ENCODE peak calls at places on chromosomes 6 and 20, in nine cellular contexts. One of them, this sample, is unnamed.

GRCh38 chr20:46330072-46330763 is 21.9 kb upstream of the CDH22 start:
- DNase-seq in CD8-positive, alpha-beta T cell: no peak
- DNase-seq in AML-193: no peak
- DNase-seq in body of pancreas: peak
- DNase-seq in GM04504: no peak
- DNase-seq in RCC 7860: no peak
- DNase-seq in aorta: no peak
- DNase-seq in naive thymus-derived CD8-positive, alpha-beta T cell: no peak
- DNase-seq in skeletal muscle cell: no peak
- DNase-seq in this sample: no peak

GRCh38 chr6:40308533-40309306 is 278.4 kb downstream of the LRFN2 start:
- DNase-seq in naive thymus-derived CD8-positive, alpha-beta T cell: peak
- DNase-seq in GM04504: peak
- DNase-seq in RCC 7860: no peak
- DNase-seq in body of pancreas: peak
- DNase-seq in AML-193: peak
- DNase-seq in CD8-positive, alpha-beta T cell: peak
- DNase-seq in aorta: peak
- DNase-seq in skeletal muscle cell: no peak
- DNase-seq in this sample: peak

GRCh38 chr6:54130179-54130578 is 18.9 kb downstream of the MLIP start:
- DNase-seq in naive thymus-derived CD8-positive, alpha-beta T cell: no peak
- DNase-seq in RCC 7860: no peak
- DNase-seq in GM04504: no peak
- DNase-seq in skeletal muscle cell: no peak
- DNase-seq in aorta: no peak
- DNase-seq in AML-193: no peak
- DNase-seq in body of pancreas: no peak
- DNase-seq in CD8-positive, alpha-beta T cell: no peak
- DNase-seq in this sample: no peak

GRCh38 chr6:89566930-89567634 is 71.5 kb downstream of the LYRM2 start:
- DNase-seq in skeletal muscle cell: no peak
- DNase-seq in naive thymus-derived CD8-positive, alpha-beta T cell: no peak
- DNase-seq in body of pancreas: no peak
- DNase-seq in AML-193: no peak
- DNase-seq in aorta: no peak
- DNase-seq in CD8-positive, alpha-beta T cell: no peak
- DNase-seq in GM04504: no peak
- DNase-seq in RCC 7860: no peak
- DNase-seq in this sample: no peak

GRCh38 chr6:111894272-111894671 is 21.0 kb upstream of the FYN start:
- DNase-seq in body of pancreas: no peak
- DNase-seq in RCC 7860: no peak
- DNase-seq in CD8-positive, alpha-beta T cell: no peak
- DNase-seq in skeletal muscle cell: no peak
- DNase-seq in AML-193: no peak
- DNase-seq in aorta: no peak
- DNase-seq in naive thymus-derived CD8-positive, alpha-beta T cell: no peak
- DNase-seq in GM04504: no peak
- DNase-seq in this sample: no peak

GRCh38 chr6:32114853-32115252 is 5.7 kb upstream of the TNXB start:
- DNase-seq in body of pancreas: no peak
- DNase-seq in naive thymus-derived CD8-positive, alpha-beta T cell: no peak
- DNase-seq in skeletal muscle cell: no peak
- DNase-seq in AML-193: no peak
- DNase-seq in GM04504: peak
- DNase-seq in aorta: no peak
- DNase-seq in RCC 7860: no peak
- DNase-seq in CD8-positive, alpha-beta T cell: no peak
- DNase-seq in this sample: no peak

GRCh38 chr6:40325041-40325440 is 262.1 kb downstream of the LRFN2 start:
- DNase-seq in RCC 7860: no peak
- DNase-seq in skeletal muscle cell: no peak
- DNase-seq in naive thymus-derived CD8-positive, alpha-beta T cell: no peak
- DNase-seq in GM04504: no peak
- DNase-seq in AML-193: no peak
- DNase-seq in body of pancreas: peak
- DNase-seq in CD8-positive, alpha-beta T cell: no peak
- DNase-seq in aorta: no peak
- DNase-seq in this sample: no peak

GRCh38 chr6:21263531-21264287 is 329.8 kb upstream of the SOX4 start:
- DNase-seq in GM04504: no peak
- DNase-seq in CD8-positive, alpha-beta T cell: no peak
- DNase-seq in body of pancreas: no peak
- DNase-seq in skeletal muscle cell: peak
- DNase-seq in RCC 7860: peak
- DNase-seq in aorta: no peak
- DNase-seq in AML-193: no peak
- DNase-seq in naive thymus-derived CD8-positive, alpha-beta T cell: no peak
- DNase-seq in this sample: no peak

GRCh38 chr20:38054647-38055046 is 21.1 kb downstream of the RPRD1B start:
- DNase-seq in aorta: no peak
- DNase-seq in CD8-positive, alpha-beta T cell: no peak
- DNase-seq in RCC 7860: no peak
- DNase-seq in skeletal muscle cell: no peak
- DNase-seq in AML-193: no peak
- DNase-seq in body of pancreas: no peak
- DNase-seq in naive thymus-derived CD8-positive, alpha-beta T cell: no peak
- DNase-seq in GM04504: no peak
- DNase-seq in this sample: no peak

GRCh38 chr6:111653961-111654360 is 48.3 kb upstream of the TRAF3IP2 start:
- DNase-seq in AML-193: no peak
- DNase-seq in GM04504: no peak
- DNase-seq in skeletal muscle cell: no peak
- DNase-seq in RCC 7860: no peak
- DNase-seq in CD8-positive, alpha-beta T cell: no peak
- DNase-seq in naive thymus-derived CD8-positive, alpha-beta T cell: no peak
- DNase-seq in aorta: no peak
- DNase-seq in body of pancreas: no peak
- DNase-seq in this sample: no peak

GRCh38 chr6:56848105-56848504 is 106.8 kb upstream of the BEND6 start:
- DNase-seq in body of pancreas: no peak
- DNase-seq in naive thymus-derived CD8-positive, alpha-beta T cell: no peak
- DNase-seq in CD8-positive, alpha-beta T cell: no peak
- DNase-seq in GM04504: no peak
- DNase-seq in skeletal muscle cell: no peak
- DNase-seq in aorta: no peak
- DNase-seq in AML-193: peak
- DNase-seq in RCC 7860: no peak
- DNase-seq in this sample: no peak

GRCh38 chr20:23195635-23196034 is 109.5 kb upstream of the CD93 start:
- DNase-seq in CD8-positive, alpha-beta T cell: no peak
- DNase-seq in RCC 7860: no peak
- DNase-seq in AML-193: peak
- DNase-seq in GM04504: no peak
- DNase-seq in body of pancreas: no peak
- DNase-seq in aorta: no peak
- DNase-seq in naive thymus-derived CD8-positive, alpha-beta T cell: no peak
- DNase-seq in skeletal muscle cell: no peak
- DNase-seq in this sample: no peak

GRCh38 chr20:23562721-23563342 is 5.5 kb downstream of the CST9L start:
- DNase-seq in skeletal muscle cell: no peak
- DNase-seq in GM04504: no peak
- DNase-seq in naive thymus-derived CD8-positive, alpha-beta T cell: no peak
- DNase-seq in RCC 7860: no peak
- DNase-seq in AML-193: no peak
- DNase-seq in body of pancreas: no peak
- DNase-seq in CD8-positive, alpha-beta T cell: no peak
- DNase-seq in aorta: no peak
- DNase-seq in this sample: no peak

GRCh38 chr6:170087946-170088348 is 202.9 kb downstream of the DLL1 start:
- DNase-seq in RCC 7860: no peak
- DNase-seq in body of pancreas: no peak
- DNase-seq in GM04504: no peak
- DNase-seq in AML-193: peak
- DNase-seq in skeletal muscle cell: no peak
- DNase-seq in naive thymus-derived CD8-positive, alpha-beta T cell: peak
- DNase-seq in CD8-positive, alpha-beta T cell: peak
- DNase-seq in aorta: peak
- DNase-seq in this sample: peak

GRCh38 chr6:85747654-85748053 is 105.0 kb upstream of the SYNCRIP start:
- DNase-seq in CD8-positive, alpha-beta T cell: no peak
- DNase-seq in RCC 7860: no peak
- DNase-seq in skeletal muscle cell: peak
- DNase-seq in naive thymus-derived CD8-positive, alpha-beta T cell: no peak
- DNase-seq in aorta: no peak
- DNase-seq in body of pancreas: no peak
- DNase-seq in AML-193: no peak
- DNase-seq in GM04504: no peak
- DNase-seq in this sample: no peak

GRCh38 chr6:149032599-149033405 is 284.7 kb upstream of the TAB2 start:
- DNase-seq in naive thymus-derived CD8-positive, alpha-beta T cell: no peak
- DNase-seq in GM04504: peak
- DNase-seq in AML-193: no peak
- DNase-seq in CD8-positive, alpha-beta T cell: no peak
- DNase-seq in body of pancreas: peak
- DNase-seq in RCC 7860: peak
- DNase-seq in aorta: no peak
- DNase-seq in skeletal muscle cell: peak
- DNase-seq in this sample: no peak

GRCh38 chr6:100078509-100078908 is 84.5 kb upstream of the MCHR2 start:
- DNase-seq in skeletal muscle cell: no peak
- DNase-seq in body of pancreas: peak
- DNase-seq in GM04504: no peak
- DNase-seq in RCC 7860: peak
- DNase-seq in AML-193: no peak
- DNase-seq in naive thymus-derived CD8-positive, alpha-beta T cell: no peak
- DNase-seq in CD8-positive, alpha-beta T cell: no peak
- DNase-seq in aorta: no peak
- DNase-seq in this sample: peak

GRCh38 chr6:151365233-151365632 is 26.1 kb downstream of the ZBTB2 start:
- DNase-seq in naive thymus-derived CD8-positive, alpha-beta T cell: no peak
- DNase-seq in aorta: no peak
- DNase-seq in skeletal muscle cell: no peak
- DNase-seq in body of pancreas: no peak
- DNase-seq in GM04504: no peak
- DNase-seq in AML-193: no peak
- DNase-seq in CD8-positive, alpha-beta T cell: no peak
- DNase-seq in RCC 7860: no peak
- DNase-seq in this sample: no peak

GRCh38 chr6:1858191-1858590 is 248.5 kb downstream of the FOXC1 start:
- DNase-seq in naive thymus-derived CD8-positive, alpha-beta T cell: no peak
- DNase-seq in RCC 7860: no peak
- DNase-seq in CD8-positive, alpha-beta T cell: no peak
- DNase-seq in skeletal muscle cell: peak
- DNase-seq in GM04504: no peak
- DNase-seq in AML-193: no peak
- DNase-seq in body of pancreas: no peak
- DNase-seq in aorta: no peak
- DNase-seq in this sample: no peak

GRCh38 chr6:127879685-127880084 is 21.2 kb downstream of the THEMIS start:
- DNase-seq in RCC 7860: no peak
- DNase-seq in GM04504: peak
- DNase-seq in CD8-positive, alpha-beta T cell: no peak
- DNase-seq in skeletal muscle cell: no peak
- DNase-seq in aorta: no peak
- DNase-seq in body of pancreas: no peak
- DNase-seq in AML-193: no peak
- DNase-seq in naive thymus-derived CD8-positive, alpha-beta T cell: no peak
- DNase-seq in this sample: no peak

GRCh38 chr6:134663800-134664535 is 285.9 kb downstream of the ALDH8A1 start:
- DNase-seq in RCC 7860: no peak
- DNase-seq in AML-193: no peak
- DNase-seq in CD8-positive, alpha-beta T cell: no peak
- DNase-seq in naive thymus-derived CD8-positive, alpha-beta T cell: no peak
- DNase-seq in aorta: no peak
- DNase-seq in body of pancreas: no peak
- DNase-seq in skeletal muscle cell: no peak
- DNase-seq in GM04504: no peak
- DNase-seq in this sample: no peak

GRCh38 chr6:116386581-116387299 is 16.0 kb downstream of the DSE start:
- DNase-seq in GM04504: no peak
- DNase-seq in body of pancreas: no peak
- DNase-seq in CD8-positive, alpha-beta T cell: no peak
- DNase-seq in naive thymus-derived CD8-positive, alpha-beta T cell: no peak
- DNase-seq in aorta: no peak
- DNase-seq in AML-193: peak
- DNase-seq in RCC 7860: peak
- DNase-seq in skeletal muscle cell: no peak
- DNase-seq in this sample: no peak

GRCh38 chr6:167827588-167828324 is 1.0 kb downstream of the AFDN start:
- DNase-seq in body of pancreas: peak
- DNase-seq in AML-193: no peak
- DNase-seq in RCC 7860: no peak
- DNase-seq in GM04504: no peak
- DNase-seq in skeletal muscle cell: no peak
- DNase-seq in naive thymus-derived CD8-positive, alpha-beta T cell: no peak
- DNase-seq in CD8-positive, alpha-beta T cell: no peak
- DNase-seq in aorta: peak
- DNase-seq in this sample: peak

GRCh38 chr20:47885909-47886453 is 100.7 kb upstream of the SULF2 start:
- DNase-seq in body of pancreas: no peak
- DNase-seq in GM04504: no peak
- DNase-seq in aorta: no peak
- DNase-seq in RCC 7860: no peak
- DNase-seq in CD8-positive, alpha-beta T cell: no peak
- DNase-seq in skeletal muscle cell: no peak
- DNase-seq in naive thymus-derived CD8-positive, alpha-beta T cell: no peak
- DNase-seq in AML-193: no peak
- DNase-seq in this sample: no peak

GRCh38 chr6:37624606-37625574 is 72.8 kb downstream of the MDGA1 start:
- DNase-seq in skeletal muscle cell: no peak
- DNase-seq in aorta: peak
- DNase-seq in naive thymus-derived CD8-positive, alpha-beta T cell: peak
- DNase-seq in CD8-positive, alpha-beta T cell: no peak
- DNase-seq in AML-193: no peak
- DNase-seq in GM04504: no peak
- DNase-seq in RCC 7860: no peak
- DNase-seq in body of pancreas: peak
- DNase-seq in this sample: peak

GRCh38 chr6:24454452-24454851 is 34.9 kb downstream of the GPLD1 start:
- DNase-seq in AML-193: no peak
- DNase-seq in CD8-positive, alpha-beta T cell: no peak
- DNase-seq in RCC 7860: no peak
- DNase-seq in GM04504: no peak
- DNase-seq in skeletal muscle cell: no peak
- DNase-seq in aorta: no peak
- DNase-seq in naive thymus-derived CD8-positive, alpha-beta T cell: no peak
- DNase-seq in body of pancreas: no peak
- DNase-seq in this sample: no peak

GRCh38 chr20:35742741-35743523 is 872 bp upstream of the RBM39 start:
- DNase-seq in CD8-positive, alpha-beta T cell: no peak
- DNase-seq in GM04504: no peak
- DNase-seq in AML-193: peak
- DNase-seq in naive thymus-derived CD8-positive, alpha-beta T cell: no peak
- DNase-seq in aorta: no peak
- DNase-seq in body of pancreas: no peak
- DNase-seq in RCC 7860: peak
- DNase-seq in skeletal muscle cell: no peak
- DNase-seq in this sample: peak

GRCh38 chr6:143952947-143953346 is 55.1 kb downstream of the PLAGL1 start:
- DNase-seq in RCC 7860: no peak
- DNase-seq in AML-193: no peak
- DNase-seq in GM04504: no peak
- DNase-seq in body of pancreas: no peak
- DNase-seq in skeletal muscle cell: no peak
- DNase-seq in CD8-positive, alpha-beta T cell: no peak
- DNase-seq in naive thymus-derived CD8-positive, alpha-beta T cell: no peak
- DNase-seq in aorta: no peak
- DNase-seq in this sample: no peak

GRCh38 chr6:7419065-7419464 is 29.5 kb downstream of the RIOK1 start:
- DNase-seq in GM04504: no peak
- DNase-seq in naive thymus-derived CD8-positive, alpha-beta T cell: no peak
- DNase-seq in aorta: no peak
- DNase-seq in CD8-positive, alpha-beta T cell: no peak
- DNase-seq in body of pancreas: no peak
- DNase-seq in RCC 7860: no peak
- DNase-seq in AML-193: no peak
- DNase-seq in skeletal muscle cell: no peak
- DNase-seq in this sample: no peak

This sample was measured in small intestine.